ENCODE peak calls at places on chromosomes 4 and X, in four cellular contexts. One of them, this sample, is unnamed.

GRCh38 chrX:100600340-100600739 is 15.6 kb downstream of the TNMD start:
- DNase-seq in K562: no peak
- DNase-seq in fibroblast of lung: no peak
- DNase-seq in HCT116: no peak
- DNase-seq in this sample: no peak

GRCh38 chr4:36402008-36402758 is 120.8 kb downstream of the DTHD1 start:
- DNase-seq in fibroblast of lung: no peak
- DNase-seq in HCT116: no peak
- DNase-seq in K562: no peak
- DNase-seq in this sample: no peak

GRCh38 chr4:89283975-89284556 is 23.5 kb downstream of the GPRIN3 start:
- DNase-seq in fibroblast of lung: no peak
- DNase-seq in HCT116: no peak
- DNase-seq in K562: no peak
- DNase-seq in this sample: no peak

GRCh38 chr4:177596035-177596434 is 153.8 kb upstream of the AGA start:
- DNase-seq in fibroblast of lung: peak
- DNase-seq in K562: peak
- DNase-seq in HCT116: peak
- DNase-seq in this sample: no peak

GRCh38 chrX:44306336-44306735 is 37.1 kb downstream of the EFHC2 start:
- DNase-seq in K562: no peak
- DNase-seq in fibroblast of lung: peak
- DNase-seq in HCT116: no peak
- DNase-seq in this sample: no peak

GRCh38 chrX:115906881-115907280 is 263.7 kb upstream of the AGTR2 start:
- DNase-seq in HCT116: no peak
- DNase-seq in K562: no peak
- DNase-seq in fibroblast of lung: no peak
- DNase-seq in this sample: no peak

GRCh38 chrX:119622356-119623232 is 16.4 kb upstream of the NKRF start:
- DNase-seq in fibroblast of lung: peak
- DNase-seq in K562: no peak
- DNase-seq in HCT116: no peak
- DNase-seq in this sample: no peak

GRCh38 chrX:39633293-39633692 is 464.5 kb downstream of the BCOR start:
- DNase-seq in HCT116: no peak
- DNase-seq in fibroblast of lung: peak
- DNase-seq in K562: no peak
- DNase-seq in this sample: no peak

GRCh38 chr4:47528651-47529050 is 43.6 kb downstream of the ATP10D start:
- DNase-seq in HCT116: no peak
- DNase-seq in fibroblast of lung: peak
- DNase-seq in K562: no peak
- DNase-seq in this sample: no peak

GRCh38 chr4:82515705-82516104 is 46.1 kb downstream of the TMEM150C start:
- DNase-seq in K562: no peak
- DNase-seq in fibroblast of lung: peak
- DNase-seq in HCT116: no peak
- DNase-seq in this sample: no peak

GRCh38 chr4:57103051-57103450 is 7.1 kb downstream of the IGFBP7 start:
- DNase-seq in K562: no peak
- DNase-seq in HCT116: no peak
- DNase-seq in fibroblast of lung: no peak
- DNase-seq in this sample: no peak

GRCh38 chr4:7383251-7383650 is 51.5 kb downstream of the PSAPL1 start:
- DNase-seq in HCT116: no peak
- DNase-seq in K562: no peak
- DNase-seq in fibroblast of lung: no peak
- DNase-seq in this sample: no peak

GRCh38 chr4:2792711-2793577 is at the start of gene SH3BP2:
- DNase-seq in K562: peak
- DNase-seq in HCT116: peak
- DNase-seq in fibroblast of lung: peak
- DNase-seq in this sample: no peak

GRCh38 chrX:154365052-154365600 is 9.3 kb downstream of the FLNA start:
- DNase-seq in K562: no peak
- DNase-seq in fibroblast of lung: no peak
- DNase-seq in HCT116: no peak
- DNase-seq in this sample: no peak

GRCh38 chr4:150782921-150783320 is 201.0 kb downstream of the MAB21L2 start:
- DNase-seq in K562: no peak
- DNase-seq in HCT116: no peak
- DNase-seq in fibroblast of lung: peak
- DNase-seq in this sample: no peak

DNA sequence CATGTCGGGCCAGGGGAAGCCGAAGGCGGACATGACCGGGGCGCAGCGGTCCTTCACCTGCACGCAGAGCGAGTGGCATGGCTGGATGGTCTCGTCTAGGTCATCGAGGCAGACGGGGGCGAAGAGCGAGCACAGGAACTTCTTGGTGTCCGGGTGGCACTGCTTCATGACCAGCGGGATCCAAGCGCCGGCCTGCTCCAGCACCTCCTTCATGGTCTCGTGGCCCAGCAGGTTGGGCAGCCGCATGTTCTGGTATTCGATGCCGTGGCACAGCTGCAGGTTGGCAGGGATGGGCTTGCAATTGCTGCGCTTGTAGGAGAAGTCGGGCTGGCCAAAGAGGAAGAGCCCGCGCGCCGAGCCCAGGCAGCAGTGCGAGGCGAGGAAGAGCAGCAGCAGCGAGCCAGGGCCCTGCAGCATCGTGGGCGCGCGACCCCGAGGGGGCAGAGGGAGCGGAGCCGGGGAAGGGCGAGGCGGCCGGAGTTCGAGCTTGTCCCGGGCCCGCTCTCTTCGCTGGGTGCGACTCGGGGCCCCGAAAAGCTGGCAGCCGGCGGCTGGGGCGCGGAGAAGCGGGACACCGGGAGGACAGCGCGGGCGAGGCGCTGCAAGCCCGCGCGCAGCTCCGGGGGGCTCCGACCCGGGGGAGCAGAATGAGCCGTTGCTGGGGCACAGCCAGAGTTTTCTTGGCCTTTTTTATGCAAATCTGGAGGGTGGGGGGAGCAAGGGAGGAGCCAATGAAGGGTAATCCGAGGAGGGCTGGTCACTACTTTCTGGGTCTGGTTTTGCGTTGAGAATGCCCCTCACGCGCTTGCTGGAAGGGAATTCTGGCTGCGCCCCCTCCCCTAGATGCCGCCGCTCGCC is at the start of gene SFRP2:
- DNase-seq in K562: no peak
- DNase-seq in HCT116: no peak
- DNase-seq in fibroblast of lung: no peak
- DNase-seq in this sample: no peak
- TF ChIP-seq EZH2 in K562: no peak
- TF ChIP-seq EZH2 in HCT116: no peak
- TF ChIP-seq EZH2 in fibroblast of lung: peak
- TF ChIP-seq EZH2 in this sample: no peak

GRCh38 chrX:25002658-25003015 is 13.1 kb downstream of the ARX start:
- DNase-seq in HCT116: no peak
- DNase-seq in fibroblast of lung: no peak
- DNase-seq in K562: no peak
- DNase-seq in this sample: no peak

GRCh38 chrX:25004485-25005032 is 11.2 kb downstream of the ARX start:
- DNase-seq in fibroblast of lung: no peak
- DNase-seq in HCT116: no peak
- DNase-seq in K562: no peak
- DNase-seq in this sample: no peak

GRCh38 chrX:25003066-25003849 is 12.5 kb downstream of the ARX start:
- DNase-seq in HCT116: no peak
- DNase-seq in K562: no peak
- DNase-seq in fibroblast of lung: no peak
- DNase-seq in this sample: no peak

GRCh38 chrX:25004040-25004439 is 11.7 kb downstream of the ARX start:
- DNase-seq in K562: no peak
- DNase-seq in fibroblast of lung: no peak
- DNase-seq in HCT116: no peak
- DNase-seq in this sample: no peak

DNA sequence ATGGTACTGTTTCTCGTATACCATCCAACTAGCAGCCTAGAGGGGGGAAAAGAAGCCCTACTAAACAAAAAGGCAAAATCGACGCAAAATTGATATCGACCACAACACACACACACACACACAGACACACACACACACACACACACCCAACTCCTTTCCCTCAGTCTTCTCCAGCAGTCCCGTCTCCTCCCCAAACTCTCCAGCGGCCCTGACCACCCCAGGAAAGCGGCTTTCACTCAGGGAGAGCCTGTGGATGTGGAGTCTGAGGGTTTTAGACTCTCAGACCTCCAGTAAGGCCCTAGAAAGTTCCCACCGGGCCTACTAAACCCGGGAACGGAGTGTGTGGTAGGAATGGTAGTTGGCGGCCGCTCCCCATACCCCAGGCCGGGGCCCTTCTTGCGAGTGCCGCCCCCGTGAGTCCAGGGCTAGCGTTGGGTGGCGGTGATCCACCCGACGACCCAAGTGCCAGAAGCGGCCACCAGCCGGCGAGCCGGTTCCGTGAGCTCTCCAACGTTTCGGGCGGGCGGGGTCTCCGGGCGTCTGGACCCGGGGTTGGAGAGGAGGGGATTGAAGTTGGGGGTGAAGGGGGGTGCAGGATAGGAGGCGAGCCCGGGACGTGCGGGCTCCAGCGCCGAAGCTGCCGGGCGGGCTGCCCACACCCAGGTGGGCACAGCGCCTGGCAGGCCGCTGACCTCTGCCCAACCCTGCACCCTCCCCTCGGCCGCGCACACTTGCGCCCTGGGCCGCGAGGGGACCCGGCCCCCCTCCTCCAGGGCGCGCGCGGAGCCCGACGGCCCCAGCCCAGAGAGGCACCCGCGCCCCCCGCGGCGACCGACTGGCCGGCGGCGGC is 13.7 kb downstream of the ARX start:
- DNase-seq in HCT116: no peak
- DNase-seq in fibroblast of lung: no peak
- DNase-seq in K562: no peak
- DNase-seq in this sample: no peak
- TF ChIP-seq EZH2 in HCT116: no peak
- TF ChIP-seq EZH2 in fibroblast of lung: no peak
- TF ChIP-seq EZH2 in K562: no peak
- TF ChIP-seq EZH2 in this sample: no peak

GRCh38 chr4:110636677-110637407 is 14.0 kb upstream of the PITX2 start:
- DNase-seq in HCT116: peak
- DNase-seq in fibroblast of lung: no peak
- DNase-seq in K562: no peak
- DNase-seq in this sample: no peak

GRCh38 chr4:110635155-110635479 is 12.2 kb upstream of the PITX2 start:
- DNase-seq in K562: no peak
- DNase-seq in HCT116: no peak
- DNase-seq in fibroblast of lung: no peak
- DNase-seq in this sample: no peak

GRCh38 chr4:110637408-110638131 is 14.7 kb upstream of the PITX2 start:
- DNase-seq in fibroblast of lung: no peak
- DNase-seq in HCT116: no peak
- DNase-seq in K562: no peak
- DNase-seq in this sample: no peak

GRCh38 chr4:110634320-110635154 is 11.7 kb upstream of the PITX2 start:
- DNase-seq in fibroblast of lung: no peak
- DNase-seq in K562: no peak
- DNase-seq in HCT116: no peak
- DNase-seq in this sample: no peak

DNA sequence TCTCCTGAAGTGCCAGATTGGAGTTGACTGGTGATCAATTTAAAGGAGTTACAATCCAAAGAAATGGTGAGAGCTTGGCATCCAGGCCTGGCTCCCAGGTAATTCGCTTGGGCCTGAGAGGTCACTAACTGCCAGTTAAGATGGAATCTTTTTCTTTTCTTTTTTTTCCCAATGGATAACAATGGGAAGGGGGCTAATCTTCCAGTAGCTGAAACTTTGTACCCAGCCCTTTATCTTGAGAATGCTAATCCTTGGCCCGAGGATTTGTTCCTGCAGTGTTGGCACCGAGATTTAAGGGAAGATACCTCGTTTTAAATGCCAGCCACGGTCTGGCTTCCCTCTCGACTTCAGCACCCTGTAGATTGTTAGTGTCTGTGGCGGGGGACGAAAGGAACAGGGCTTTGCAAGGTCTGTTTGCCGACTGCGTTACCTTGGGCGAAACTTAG is 13.4 kb upstream of the PITX2 start:
- DNase-seq in HCT116: peak
- DNase-seq in K562: no peak
- DNase-seq in fibroblast of lung: no peak
- DNase-seq in this sample: no peak
- TF ChIP-seq EZH2 in HCT116: no peak
- TF ChIP-seq EZH2 in K562: no peak
- TF ChIP-seq EZH2 in fibroblast of lung: peak
- TF ChIP-seq EZH2 in this sample: no peak

GRCh38 chrX:150363561-150364346 is 637 bp downstream of the MAMLD1 start:
- DNase-seq in fibroblast of lung: peak
- DNase-seq in K562: no peak
- DNase-seq in HCT116: no peak
- DNase-seq in this sample: no peak

GRCh38 chrX:150361070-150361776 is 1.9 kb upstream of the MAMLD1 start:
- DNase-seq in HCT116: no peak
- DNase-seq in fibroblast of lung: peak
- DNase-seq in K562: peak
- DNase-seq in this sample: no peak

GRCh38 chrX:150362599-150363481 is at the start of gene MAMLD1:
- DNase-seq in HCT116: peak
- DNase-seq in fibroblast of lung: peak
- DNase-seq in K562: peak
- DNase-seq in this sample: no peak

GRCh38 chrX:150360331-150360730 is 2.8 kb upstream of the MAMLD1 start:
- DNase-seq in HCT116: no peak
- DNase-seq in fibroblast of lung: no peak
- DNase-seq in K562: no peak
- DNase-seq in this sample: no peak

DNA sequence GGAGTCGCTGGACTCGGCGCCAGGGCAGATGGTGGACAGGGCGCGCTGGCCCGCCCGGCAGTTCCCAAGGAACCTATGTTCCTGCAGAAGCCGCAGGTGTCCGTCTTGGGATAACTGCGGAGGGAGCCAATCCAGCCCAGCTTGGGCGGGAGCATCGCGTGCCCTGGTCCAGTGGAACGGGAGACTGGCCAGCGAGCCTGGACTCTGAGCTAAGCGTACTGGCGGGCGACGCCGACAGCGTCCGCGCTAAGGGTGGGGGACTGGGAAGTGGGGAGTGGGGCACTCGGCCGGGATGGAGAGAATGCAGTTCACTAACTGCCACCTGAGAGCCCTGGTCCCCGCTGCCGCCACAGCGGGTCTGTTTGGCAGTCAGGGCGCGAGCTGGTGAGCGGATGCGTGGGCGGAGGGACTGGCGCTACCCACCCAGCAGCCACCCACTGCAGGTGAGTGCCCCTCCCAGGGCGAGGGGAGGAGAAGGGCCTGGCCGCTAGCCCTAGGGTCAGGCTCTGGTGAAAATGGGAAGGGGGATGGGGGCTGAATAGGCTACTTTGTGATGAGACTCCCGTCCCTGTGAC is 1.3 kb upstream of the MAMLD1 start:
- DNase-seq in K562: no peak
- DNase-seq in fibroblast of lung: no peak
- DNase-seq in HCT116: no peak
- DNase-seq in this sample: no peak
- TF ChIP-seq EZH2 in K562: no peak
- TF ChIP-seq EZH2 in fibroblast of lung: no peak
- TF ChIP-seq EZH2 in HCT116: no peak
- TF ChIP-seq EZH2 in this sample: no peak

GRCh38 chrX:80578518-80579105 is 158.4 kb downstream of the TENT5D start:
- DNase-seq in HCT116: peak
- DNase-seq in K562: peak
- DNase-seq in fibroblast of lung: peak
- DNase-seq in this sample: peak
- TF ChIP-seq EZH2 in HCT116: no peak
- TF ChIP-seq EZH2 in K562: no peak
- TF ChIP-seq EZH2 in fibroblast of lung: no peak
- TF ChIP-seq EZH2 in this sample: no peak

This sample was measured in SK-N-MC.